ENCODE peak calls at places on chromosomes 6 and 20, in eight cellular contexts. P is OCI-LY7, S is colonic mucosa, E is GM20000, Z is cardiac muscle cell, K is spleen, J is MCF 10A, M is A549. G is an unnamed sample.

GRCh38 chr6:21900730-21901129 is 307.2 kb downstream of the SOX4 start:
- DNase-seq in P (no peak), S (no peak), E (no peak), Z (no peak), K (no peak), J (peak; percentile 73), M (peak; percentile 51), G (no peak)

GRCh38 chr6:79152269-79152737 is 74.2 kb upstream of the PHIP start:
- DNase-seq in P (no peak), S (no peak), E (no peak), Z (no peak), K (no peak), J (no peak), M (peak; percentile 72), G (no peak)

GRCh38 chr6:15305909-15306308 is 60.0 kb downstream of the JARID2 start:
- DNase-seq in P (no peak), S (no peak), E (no peak), Z (no peak), K (no peak), J (no peak), M (no peak), G (no peak)

GRCh38 chr6:106688177-106688951 is 59.0 kb downstream of the QRSL1 start:
- DNase-seq in P (peak; percentile 59), S (no peak), E (no peak), Z (no peak), K (no peak), J (peak; percentile 48), M (peak; percentile 7), G (no peak)

GRCh38 chr20:5397418-5397817 is 80.7 kb upstream of the PROKR2 start:
- DNase-seq in P (no peak), S (no peak), E (no peak), Z (no peak), K (no peak), J (no peak), M (no peak), G (no peak)

GRCh38 chr20:3090565-3090964 is 6.0 kb upstream of the AVP start:
- DNase-seq in P (peak; percentile 25), S (no peak), E (no peak), Z (no peak), K (no peak), J (no peak), M (no peak), G (no peak)

GRCh38 chr6:147177286-147177685 is 26.9 kb upstream of the STXBP5 start:
- DNase-seq in P (no peak), S (no peak), E (no peak), Z (no peak), K (no peak), J (no peak), M (no peak), G (no peak)

GRCh38 chr6:4567141-4567540 is 209.1 kb upstream of the CDYL start:
- DNase-seq in P (no peak), S (no peak), E (no peak), Z (no peak), K (no peak), J (no peak), M (no peak), G (no peak)

GRCh38 chr6:11785449-11785951 is 6.9 kb upstream of the ADTRP start:
- DNase-seq in P (no peak), S (no peak), E (peak; percentile 62), Z (no peak), K (no peak), J (peak; percentile 31), M (no peak), G (no peak)

GRCh38 chr6:99250476-99250875 is 99.0 kb downstream of the FAXC start:
- DNase-seq in P (no peak), S (no peak), E (no peak), Z (no peak), K (no peak), J (no peak), M (no peak), G (no peak)

GRCh38 chr6:99254616-99255550 is 94.6 kb downstream of the FAXC start:
- DNase-seq in P (no peak), S (no peak), E (no peak), Z (no peak), K (no peak), J (no peak), M (no peak), G (no peak)

GRCh38 chr6:99252421-99252820 is 97.1 kb downstream of the FAXC start:
- DNase-seq in P (no peak), S (no peak), E (no peak), Z (no peak), K (no peak), J (no peak), M (no peak), G (no peak)

GRCh38 chr6:99253271-99253670 is 96.2 kb downstream of the FAXC start:
- DNase-seq in P (no peak), S (no peak), E (no peak), Z (no peak), K (no peak), J (no peak), M (no peak), G (no peak)
- TF ChIP-seq CTCF in P (no peak), S (no peak), E (no peak), Z (no peak), K (no peak), J (no peak), M (no peak), G (no peak)

GRCh38 chr6:44435500-44435899 is 48.0 kb downstream of the CDC5L start:
- DNase-seq in P (no peak), S (no peak), E (no peak), Z (no peak), K (no peak), J (no peak), M (no peak), G (no peak)
- TF ChIP-seq CTCF in P (no peak), S (no peak), E (no peak), Z (no peak), K (no peak), J (no peak), M (no peak), G (no peak)

GRCh38 chr6:10465633-10466499 is 51.0 kb upstream of the TFAP2A start:
- DNase-seq in P (peak; percentile 55), S (peak; percentile 28), E (peak; percentile 41), Z (peak; percentile 75), K (no peak), J (peak; percentile 69), M (peak; percentile 72), G (peak; percentile 70)
- TF ChIP-seq CTCF in P (peak; percentile 74), S (no peak), E (peak; percentile 37), Z (peak; percentile 41), K (no peak), J (peak; percentile 73), M (peak; percentile 63), G (peak; percentile 43)

DNA sequence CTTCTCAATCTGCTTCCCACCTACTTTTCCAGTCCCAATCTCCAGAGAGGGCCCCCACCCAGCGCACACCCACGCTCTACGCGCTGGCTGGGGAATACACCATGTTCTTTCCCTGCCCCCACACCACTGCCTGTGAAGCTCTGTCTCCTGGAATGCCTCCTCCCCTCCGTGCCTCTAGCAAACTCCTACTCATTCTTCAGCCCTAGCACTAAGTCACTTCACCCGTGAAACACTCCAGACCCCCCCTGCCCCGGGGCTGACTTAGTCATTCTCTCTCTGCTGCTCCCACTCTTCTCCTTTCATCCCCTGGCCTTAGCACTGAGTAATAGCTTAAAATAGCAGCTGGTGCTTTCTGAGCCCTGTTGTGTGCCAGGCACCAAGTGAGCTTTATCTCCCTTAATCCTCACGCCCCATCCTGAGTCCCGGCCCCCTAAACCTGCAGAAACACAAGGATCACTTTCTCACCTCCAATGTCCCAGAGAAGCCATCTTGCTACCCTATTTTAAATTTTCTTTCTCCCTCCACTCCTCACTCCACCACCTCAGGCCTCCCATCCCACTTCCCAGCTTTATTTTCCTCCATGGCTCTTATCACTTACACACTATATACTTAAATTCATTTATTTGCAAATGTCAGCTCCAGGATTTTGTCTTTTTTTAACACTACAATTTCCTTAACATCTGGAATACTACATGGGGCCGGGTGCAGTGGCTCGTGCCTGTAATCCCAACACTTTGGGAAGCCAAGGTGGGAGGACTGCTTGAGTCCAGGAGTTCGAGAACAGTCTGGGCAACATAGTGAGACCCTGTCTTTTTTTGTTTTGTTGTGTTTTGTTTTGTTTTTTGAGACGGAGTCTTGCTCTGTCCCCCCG is 6.3 kb upstream of the PARD6B start:
- DNase-seq in P (no peak), S (peak; percentile 43), E (peak; percentile 19), Z (peak; percentile 92), K (peak; percentile 74), J (peak; percentile 96), M (peak; percentile 86), G (no peak)
- TF ChIP-seq CTCF in P (no peak), S (no peak), E (no peak), Z (no peak), K (no peak), J (no peak), M (no peak), G (no peak)

GRCh38 chr6:33407132-33407718 is 3.6 kb upstream of the PHF1 start:
- DNase-seq in P (no peak), S (no peak), E (no peak), Z (no peak), K (no peak), J (peak; percentile 43), M (peak; percentile 47), G (no peak)
- TF ChIP-seq CTCF in P (peak; percentile 60), S (no peak), E (no peak), Z (peak; percentile 38), K (no peak), J (peak; percentile 33), M (no peak), G (no peak)

GRCh38 chr20:57213924-57214323 is 52.5 kb downstream of the BMP7 start:
- DNase-seq in P (no peak), S (no peak), E (no peak), Z (no peak), K (no peak), J (no peak), M (no peak), G (no peak)
- TF ChIP-seq CTCF in P (no peak), S (no peak), E (no peak), Z (no peak), K (no peak), J (no peak), M (no peak), G (no peak)

GRCh38 chr6:37565267-37566208 is 65.8 kb upstream of the CCDC167 start:
- DNase-seq in P (no peak), S (no peak), E (peak; percentile 54), Z (peak; percentile 85), K (no peak), J (no peak), M (no peak), G (peak; percentile 63)
- TF ChIP-seq CTCF in P (no peak), S (no peak), E (peak; percentile 23), Z (no peak), K (no peak), J (no peak), M (no peak), G (no peak)

GRCh38 chr20:31934968-31935764 is 16.7 kb downstream of the PDRG1 start:
- DNase-seq in P (peak; percentile 48), S (no peak), E (no peak), Z (peak; percentile 30), K (no peak), J (no peak), M (no peak), G (peak; percentile 33)
- TF ChIP-seq CTCF in P (peak; percentile 62), S (no peak), E (no peak), Z (no peak), K (no peak), J (no peak), M (no peak), G (no peak)